ENCODE peak calls at places on chromosomes 7 and 10, in four cellular contexts. Y, R, X and L are unnamed samples.

GRCh38 chr10:69721690-69722310 is 79.9 kb upstream of the COL13A1 start:
- DNase-seq in Y (no peak), R (no peak), X (no peak), L (no peak)

GRCh38 chr10:20330246-20330645 is 514.0 kb downstream of the PLXDC2 start:
- DNase-seq in Y (no peak), R (no peak), X (no peak), L (no peak)

GRCh38 chr7:79461660-79462059 is 8.2 kb upstream of the MAGI2 start:
- DNase-seq in Y (peak; percentile 24), R (no peak), X (peak; percentile 67), L (no peak)

GRCh38 chr7:50953820-50954219 is 171.1 kb upstream of the GRB10 start:
- DNase-seq in Y (no peak), R (no peak), X (no peak), L (no peak)

GRCh38 chr10:118908487-118909280 is 120.8 kb upstream of the NANOS1 start:
- DNase-seq in Y (no peak), R (no peak), X (no peak), L (peak; percentile 77)

GRCh38 chr10:124534821-124535601 is 73.4 kb downstream of the LHPP start:
- DNase-seq in Y (no peak), R (no peak), X (no peak), L (no peak)

GRCh38 chr10:85734791-85735190 is 631.8 kb downstream of the GRID1 start:
- DNase-seq in Y (no peak), R (no peak), X (no peak), L (no peak)

GRCh38 chr7:80841566-80842478 is 77.0 kb downstream of the SEMA3C start:
- DNase-seq in Y (no peak), R (no peak), X (no peak), L (no peak)

GRCh38 chr10:1268856-1269255 is 212.7 kb downstream of the WDR37 start:
- DNase-seq in Y (no peak), R (no peak), X (no peak), L (no peak)

GRCh38 chr7:133382775-133383559 is 130.1 kb downstream of the EXOC4 start:
- DNase-seq in Y (no peak), R (no peak), X (no peak), L (no peak)

GRCh38 chr10:125107166-125107949 is 53.0 kb downstream of the CTBP2 start:
- DNase-seq in Y (no peak), R (no peak), X (no peak), L (no peak)

GRCh38 chr7:136601772-136602171 is 266.7 kb upstream of the CHRM2 start:
- DNase-seq in Y (no peak), R (no peak), X (no peak), L (no peak)

GRCh38 chr10:70954777-70955176 is 66.4 kb upstream of the PCBD1 start:
- DNase-seq in Y (no peak), R (no peak), X (no peak), L (no peak)

GRCh38 chr7:143485091-143485490 is 7.4 kb downstream of the TAS2R41 start:
- DNase-seq in Y (no peak), R (no peak), X (no peak), L (no peak)

GRCh38 chr7:157004839-157005455 is 5.5 kb downstream of the MNX1 start:
- DNase-seq in Y (no peak), R (no peak), X (no peak), L (no peak)

GRCh38 chr10:95480102-95480900 is 80.9 kb downstream of the SORBS1 start:
- DNase-seq in Y (no peak), R (peak; percentile 37), X (no peak), L (no peak)

GRCh38 chr7:64180989-64181388 is 26.0 kb upstream of the ZNF735 start:
- DNase-seq in Y (no peak), R (no peak), X (peak; percentile 24), L (no peak)

GRCh38 chr10:26556756-26557640 is 118.9 kb downstream of the APBB1IP start:
- DNase-seq in Y (peak; percentile 53), R (peak; percentile 31), X (peak; percentile 55), L (peak; percentile 60)

GRCh38 chr10:46042527-46042926 is 3.5 kb downstream of the MSMB start:
- DNase-seq in Y (no peak), R (no peak), X (no peak), L (no peak)

GRCh38 chr10:63071145-63071544 is 62.0 kb upstream of the NRBF2 start:
- DNase-seq in Y (no peak), R (no peak), X (no peak), L (no peak)

GRCh38 chr7:144019457-144019856 is 19.3 kb downstream of the OR6B1 start:
- DNase-seq in Y (peak; percentile 46), R (peak; percentile 21), X (peak; percentile 7), L (no peak)

GRCh38 chr7:151174246-151175046 is 7.0 kb upstream of the GBX1 start:
- DNase-seq in Y (no peak), R (no peak), X (no peak), L (no peak)

GRCh38 chr10:45355494-45355893 is 18.5 kb upstream of the ALOX5 start:
- DNase-seq in Y (no peak), R (no peak), X (no peak), L (no peak)

GRCh38 chr7:151754142-151754590 is 122.7 kb downstream of the PRKAG2 start:
- DNase-seq in Y (peak; percentile 92), R (peak; percentile 70), X (peak; percentile 96), L (peak; percentile 80)

GRCh38 chr10:56605043-56605442 is 244.0 kb upstream of the ZWINT start:
- DNase-seq in Y (no peak), R (no peak), X (no peak), L (no peak)

GRCh38 chr10:790821-791551 is 101.5 kb upstream of the DIP2C start:
- DNase-seq in Y (no peak), R (no peak), X (no peak), L (no peak)

GRCh38 chr7:20359397-20359963 is 28.8 kb downstream of the ITGB8 start:
- DNase-seq in Y (no peak), R (no peak), X (no peak), L (no peak)

GRCh38 chr10:1178506-1178905 is 122.3 kb downstream of the WDR37 start:
- DNase-seq in Y (no peak), R (no peak), X (no peak), L (no peak)

GRCh38 chr10:85222300-85222699 is 893.9 kb downstream of the CCSER2 start:
- DNase-seq in Y (no peak), R (no peak), X (no peak), L (no peak)